ENCODE peak calls at places on chromosomes 12 and 14, in seven cellular contexts. P, J, O, T, Z, V and D are unnamed samples.

GRCh38 chr12:92505373-92506340 is 197.1 kb upstream of the PLEKHG7 start:
- DNase-seq in P (peak; percentile 78), J (no peak), O (no peak), T (peak; percentile 70), Z (no peak), V (peak; percentile 67), D (no peak)

GRCh38 chr12:19643635-19644034 is 204.3 kb downstream of the AEBP2 start:
- DNase-seq in P (no peak), J (peak; percentile 40), O (peak; percentile 48), T (no peak), Z (peak; percentile 94), V (no peak), D (no peak)

GRCh38 chr14:105860615-105861580 is 334.5 kb downstream of the TMEM121 start:
- DNase-seq in P (peak; percentile 1), J (no peak), O (no peak), T (no peak), Z (no peak), V (no peak), D (no peak)

GRCh38 chr14:54109521-54110120 is 153.0 kb upstream of the BMP4 start:
- DNase-seq in P (no peak), J (no peak), O (peak; percentile 48), T (no peak), Z (no peak), V (no peak), D (no peak)

GRCh38 chr12:94149781-94150482 is 1.6 kb downstream of the PLXNC1 start:
- DNase-seq in P (peak; percentile 34), J (no peak), O (no peak), T (no peak), Z (peak; percentile 77), V (peak; percentile 66), D (no peak)

GRCh38 chr12:12327802-12328201 is 22.2 kb downstream of the MANSC1 start:
- DNase-seq in P (no peak), J (peak; percentile 30), O (peak; percentile 29), T (peak; percentile 48), Z (peak; percentile 88), V (no peak), D (peak; percentile 55)

GRCh38 chr12:131810672-131811071 is 17.5 kb upstream of the MMP17 start:
- DNase-seq in P (no peak), J (no peak), O (no peak), T (no peak), Z (peak; percentile 45), V (no peak), D (no peak)

GRCh38 chr12:56957229-56958052 is at the start of gene RDH16:
- DNase-seq in P (no peak), J (peak; percentile 78), O (peak; percentile 86), T (no peak), Z (no peak), V (no peak), D (no peak)

GRCh38 chr12:40903040-40903439 is 210.8 kb downstream of the CNTN1 start:
- DNase-seq in P (no peak), J (no peak), O (no peak), T (no peak), Z (peak; percentile 33), V (no peak), D (no peak)

GRCh38 chr12:125161712-125162023 is 96.4 kb downstream of the AACS start:
- DNase-seq in P (no peak), J (no peak), O (no peak), T (no peak), Z (no peak), V (no peak), D (no peak)

GRCh38 chr12:124492879-124493808 is 74.3 kb downstream of the NCOR2 start:
- DNase-seq in P (no peak), J (no peak), O (no peak), T (no peak), Z (no peak), V (no peak), D (no peak)

GRCh38 chr14:50944647-50945413 is 547 bp upstream of the PYGL start:
- DNase-seq in P (peak; percentile 52), J (peak; percentile 69), O (peak; percentile 80), T (no peak), Z (no peak), V (no peak), D (no peak)

GRCh38 chr14:71555654-71556559 is 376.3 kb upstream of the RGS6 start:
- DNase-seq in P (no peak), J (no peak), O (peak; percentile 66), T (peak; percentile 79), Z (no peak), V (no peak), D (no peak)

GRCh38 chr14:96037891-96038557 is 1.1 kb upstream of the C14orf132 start:
- DNase-seq in P (peak; percentile 40), J (peak; percentile 60), O (peak; percentile 60), T (no peak), Z (peak; percentile 40), V (no peak), D (no peak)

GRCh38 chr12:89390802-89391673 is 38.7 kb upstream of the DUSP6 start:
- DNase-seq in P (no peak), J (no peak), O (peak; percentile 85), T (no peak), Z (no peak), V (no peak), D (no peak)

GRCh38 chr12:65948320-65949008 is 124.2 kb downstream of the HMGA2 start:
- DNase-seq in P (peak; percentile 57), J (peak; percentile 75), O (peak; percentile 94), T (no peak), Z (no peak), V (no peak), D (no peak)

GRCh38 chr14:94132285-94132887 is 3.0 kb upstream of the IFI27L2 start:
- DNase-seq in P (no peak), J (peak; percentile 52), O (peak; percentile 62), T (peak; percentile 68), Z (peak; percentile 86), V (peak; percentile 64), D (no peak)

GRCh38 chr12:8081228-8081920 is 700 bp upstream of the NECAP1 start:
- DNase-seq in P (no peak), J (no peak), O (peak; percentile 17), T (peak; percentile 19), Z (no peak), V (no peak), D (no peak)

DNA sequence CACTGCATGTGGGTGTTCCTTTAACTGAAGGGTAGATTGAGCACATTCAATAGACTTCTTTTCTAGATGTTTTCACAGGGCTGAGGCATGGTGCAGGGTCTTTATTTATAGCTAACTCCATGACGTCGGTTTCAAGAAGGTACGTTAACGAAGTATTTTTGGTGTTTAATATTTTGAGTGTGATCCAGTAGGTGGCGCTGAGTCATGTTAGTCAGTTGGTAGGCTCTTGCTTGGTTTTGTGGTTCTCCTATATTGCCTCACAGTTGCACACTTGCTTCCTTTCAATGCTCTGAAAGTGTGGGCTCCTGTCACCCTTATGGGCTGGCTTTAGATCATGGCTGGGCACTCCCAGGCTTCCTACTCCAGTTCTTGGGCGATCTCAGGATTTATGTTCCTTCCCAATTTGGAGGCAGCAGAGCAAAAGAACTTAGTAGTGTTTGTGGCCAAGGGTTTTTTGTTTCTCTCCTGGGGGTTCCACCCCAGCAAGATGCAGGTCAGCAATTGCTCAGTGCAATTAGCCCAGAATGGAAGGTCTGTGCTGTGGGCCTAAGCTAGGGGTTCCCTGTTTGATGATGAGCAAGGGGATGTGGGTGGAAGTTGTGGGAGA is 471.6 kb upstream of the FOXG1 start:
- DNase-seq in P (no peak), J (no peak), O (peak; percentile 52), T (no peak), Z (peak; percentile 70), V (no peak), D (no peak)
- TF ChIP-seq CTCF in P (no peak), J (no peak), O (peak; percentile 66), T (peak; percentile 27), Z (peak; percentile 63), V (peak; percentile 14), D (peak; percentile 31)

GRCh38 chr14:61296707-61297502 is 15.8 kb upstream of the TMEM30B start:
- DNase-seq in P (no peak), J (peak; percentile 44), O (peak; percentile 37), T (peak; percentile 34), Z (peak; percentile 49), V (no peak), D (no peak)
- TF ChIP-seq CTCF in P (peak; percentile 79), J (peak; percentile 78), O (peak; percentile 72), T (peak; percentile 81), Z (peak; percentile 80), V (peak; percentile 61), D (peak; percentile 71)

GRCh38 chr12:53326460-53327185 is 5.2 kb upstream of the AAAS start:
- DNase-seq in P (no peak), J (no peak), O (no peak), T (no peak), Z (peak; percentile 33), V (no peak), D (no peak)

GRCh38 chr12:53327435-53328042 is 6.1 kb upstream of the AAAS start:
- DNase-seq in P (no peak), J (no peak), O (no peak), T (no peak), Z (peak; percentile 47), V (no peak), D (no peak)

GRCh38 chr12:53324779-53325538 is 3.5 kb upstream of the AAAS start:
- DNase-seq in P (peak; percentile 95), J (peak; percentile 94), O (peak; percentile 80), T (peak; percentile 87), Z (peak; percentile 95), V (peak; percentile 89), D (peak; percentile 98)

GRCh38 chr12:53325539-53326061 is 4.2 kb upstream of the AAAS start:
- DNase-seq in P (peak; percentile 38), J (peak; percentile 20), O (no peak), T (peak; percentile 19), Z (peak; percentile 53), V (peak; percentile 54), D (no peak)

GRCh38 chr12:53328043-53328435 is 6.6 kb upstream of the AAAS start:
- DNase-seq in P (no peak), J (no peak), O (no peak), T (no peak), Z (peak; percentile 78), V (peak; percentile 33), D (no peak)
- TF ChIP-seq CTCF in P (no peak), J (no peak), O (no peak), T (no peak), Z (peak; percentile 15), V (peak; percentile 21), D (no peak)

GRCh38 chr14:35631071-35631805 is 97.3 kb downstream of the INSM2 start:
- DNase-seq in P (no peak), J (no peak), O (no peak), T (no peak), Z (peak; percentile 19), V (no peak), D (no peak)
- TF ChIP-seq CTCF in P (no peak), J (no peak), O (no peak), T (no peak), Z (no peak), V (no peak), D (no peak)

GRCh38 chr14:82341386-82341785 is 807.7 kb upstream of the SEL1L start:
- DNase-seq in P (no peak), J (no peak), O (no peak), T (no peak), Z (no peak), V (no peak), D (no peak)
- TF ChIP-seq CTCF in P (no peak), J (no peak), O (no peak), T (no peak), Z (no peak), V (no peak), D (no peak)

GRCh38 chr14:21902561-21903199 is 229.1 kb upstream of the OR4E1 start:
- DNase-seq in P (no peak), J (no peak), O (peak; percentile 2), T (peak; percentile 63), Z (no peak), V (peak; percentile 16), D (no peak)
- TF ChIP-seq CTCF in P (no peak), J (peak; percentile 39), O (no peak), T (peak; percentile 68), Z (peak; percentile 57), V (peak; percentile 33), D (no peak)